ENCODE peak calls at places on chromosomes 5 and 9, in eight cellular contexts. C, Q, G, S, P, I, V and Z are unnamed samples.

GRCh38 chr9:6997330-6997729 is 239.6 kb downstream of the KDM4C start:
- DNase-seq in I (no peak), V (no peak), Q (no peak), P (no peak), C (no peak), S (no peak), G (no peak), Z (no peak)

GRCh38 chr9:99607852-99608448 is 213.7 kb upstream of the NR4A3 start:
- DNase-seq in Q (no peak), C (no peak), G (no peak), I (no peak), V (no peak), P (no peak), S (no peak), Z (no peak)

GRCh38 chr5:130278136-130278535 is 373.9 kb downstream of the CHSY3 start:
- DNase-seq in P (no peak), C (no peak), I (no peak), S (no peak), G (no peak), Q (no peak), V (no peak), Z (no peak)

GRCh38 chr5:122668552-122668951 is 106.3 kb upstream of the SNX2 start:
- DNase-seq in C (no peak), Q (no peak), P (no peak), I (no peak), V (no peak), S (no peak), G (no peak), Z (no peak)

GRCh38 chr9:126235350-126235740 is 91.3 kb upstream of the MVB12B start:
- DNase-seq in G (no peak), S (no peak), V (no peak), C (no peak), P (no peak), I (no peak), Q (no peak), Z (no peak)

GRCh38 chr9:136259517-136259813 is 13.9 kb upstream of the QSOX2 start:
- DNase-seq in G (no peak), Q (no peak), I (no peak), P (no peak), C (no peak), S (no peak), V (no peak), Z (no peak)

GRCh38 chr9:133113163-133113927 is 7.7 kb downstream of the RALGDS start:
- DNase-seq in V (no peak), S (no peak), P (no peak), I (no peak), G (no peak), Q (no peak), C (no peak), Z (peak; percentile 47)

GRCh38 chr9:127968046-127968445 is 12.7 kb downstream of the EEIG1 start:
- DNase-seq in G (no peak), C (no peak), Q (peak; percentile 40), P (no peak), S (no peak), I (no peak), V (no peak), Z (no peak)

GRCh38 chr9:129776938-129777768 is 24.3 kb upstream of the PTGES start:
- DNase-seq in C (no peak), V (no peak), S (peak; percentile 94), G (peak; percentile 93), Q (peak; percentile 15), I (peak; percentile 97), P (no peak), Z (peak; percentile 65)

GRCh38 chr9:4866239-4866969 is 73.7 kb downstream of the RCL1 start:
- DNase-seq in S (no peak), I (no peak), G (no peak), V (no peak), Q (no peak), C (no peak), P (no peak), Z (no peak)

GRCh38 chr5:116291271-116291670 is 206.4 kb downstream of the COMMD10 start:
- DNase-seq in V (no peak), I (no peak), Q (no peak), G (no peak), P (no peak), C (no peak), S (no peak), Z (no peak)

GRCh38 chr9:88923653-88924284 is 67.5 kb upstream of the S1PR3 start:
- DNase-seq in S (no peak), I (no peak), Q (no peak), G (no peak), V (no peak), C (peak; percentile 16), P (no peak), Z (no peak)

GRCh38 chr5:140143521-140144258 is 18.0 kb downstream of the IGIP start:
- DNase-seq in G (no peak), S (no peak), P (no peak), I (no peak), Q (no peak), V (no peak), C (no peak), Z (no peak)

GRCh38 chr5:16095612-16096011 is 84.0 kb downstream of the MARCHF11 start:
- DNase-seq in C (no peak), G (no peak), S (no peak), P (no peak), I (no peak), V (no peak), Q (no peak), Z (no peak)

GRCh38 chr5:74296685-74297084 is 343.8 kb downstream of the ENC1 start:
- DNase-seq in I (peak; percentile 18), C (no peak), Q (no peak), G (no peak), S (no peak), P (no peak), V (no peak), Z (no peak)